ENCODE peak calls at places on chromosomes 4 and X, in five cellular contexts. D, X, O, H and Z are unnamed samples.

GRCh38 chr4:89836031-89836777 is 757 bp downstream of the SNCA start:
- DNase-seq in D (no peak), X (peak; percentile 24), O (no peak), H (peak; percentile 75), Z (peak; percentile 23)

GRCh38 chr4:16897991-16898827 is at the start of gene LDB2:
- DNase-seq in D (peak; percentile 83), X (no peak), O (peak; percentile 90), H (peak; percentile 38), Z (no peak)

GRCh38 chr4:141851246-141851891 is 215.0 kb downstream of the IL15 start:
- DNase-seq in D (no peak), X (no peak), O (no peak), H (no peak), Z (no peak)

GRCh38 chr4:2817701-2818350 is 24.9 kb downstream of the SH3BP2 start:
- DNase-seq in D (no peak), X (peak; percentile 86), O (no peak), H (peak; percentile 91), Z (peak; percentile 75)

GRCh38 chr4:108172231-108172779 is 3.6 kb upstream of the LEF1 start:
- DNase-seq in D (no peak), X (peak; percentile 72), O (no peak), H (peak; percentile 86), Z (peak; percentile 71)

GRCh38 chr4:85147481-85148076 is 181.1 kb upstream of the WDFY3 start:
- DNase-seq in D (peak; percentile 28), X (peak; percentile 31), O (no peak), H (no peak), Z (peak; percentile 52)

GRCh38 chr4:145840162-145840768 is 98.4 kb downstream of the ZNF827 start:
- DNase-seq in D (no peak), X (peak; percentile 37), O (no peak), H (no peak), Z (peak; percentile 55)

GRCh38 chr4:24519649-24520048 is 64.7 kb downstream of the DHX15 start:
- DNase-seq in D (no peak), X (no peak), O (no peak), H (no peak), Z (no peak)

DNA sequence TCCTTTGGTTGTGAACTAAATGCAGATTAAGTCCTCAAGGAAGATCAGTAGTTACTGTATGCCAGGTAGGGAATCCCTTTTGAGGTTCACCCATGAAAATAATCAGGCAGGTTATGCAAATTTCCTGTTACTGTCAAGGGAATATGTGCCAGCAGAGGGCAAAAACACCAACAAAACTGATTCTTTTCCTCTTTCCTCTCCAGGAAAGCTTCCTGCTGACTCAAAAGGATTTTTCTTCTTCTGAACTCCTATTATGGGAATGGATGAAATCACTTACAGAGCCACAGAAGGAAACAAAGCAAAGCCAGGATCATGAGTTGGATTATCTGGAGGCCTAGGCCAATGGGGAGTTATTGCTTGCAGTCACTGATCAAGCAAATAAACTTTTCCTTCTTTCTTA is 49.8 kb downstream of the TMPRSS11F start:
- DNase-seq in D (no peak), X (no peak), O (no peak), H (no peak), Z (no peak)
- TF ChIP-seq CTCF in D (no peak), X (no peak), O (no peak), H (no peak), Z (no peak)

DNA sequence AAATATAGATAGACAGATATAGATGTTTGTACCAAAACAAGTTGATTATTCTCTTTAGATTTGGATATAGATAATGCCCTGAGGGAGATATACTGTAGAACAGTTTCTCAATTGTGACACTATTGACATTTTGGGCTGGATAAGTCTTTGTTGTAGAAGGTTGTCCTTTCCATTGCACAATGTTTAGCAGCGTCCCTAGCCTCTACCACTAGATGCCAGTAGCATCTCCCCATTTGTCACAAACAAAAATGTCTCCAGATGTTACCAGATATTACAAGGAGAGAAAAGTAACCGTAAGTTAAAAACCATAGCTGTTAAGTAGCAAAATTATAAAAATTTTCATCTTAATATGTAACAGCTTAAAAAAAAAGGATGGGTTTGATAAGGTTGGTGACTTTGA is 2595.3 kb downstream of the ARAP2 start:
- DNase-seq in D (peak; percentile 14), X (no peak), O (no peak), H (no peak), Z (no peak)
- TF ChIP-seq CTCF in D (peak; percentile 94), X (no peak), O (no peak), H (no peak), Z (no peak)

GRCh38 chr4:174423257-174423944 is 98.9 kb downstream of the HPGD start:
- DNase-seq in D (peak; percentile 7), X (no peak), O (peak; percentile 90), H (no peak), Z (no peak)
- TF ChIP-seq CTCF in D (no peak), X (no peak), O (no peak), H (no peak), Z (no peak)

GRCh38 chr4:157291071-157291470 is 70.5 kb downstream of the GRIA2 start:
- DNase-seq in D (no peak), X (no peak), O (no peak), H (no peak), Z (no peak)
- TF ChIP-seq CTCF in D (peak; percentile 19), X (no peak), O (no peak), H (no peak), Z (no peak)

GRCh38 chr4:23130845-23131244 is 438.1 kb downstream of the GBA3 start:
- DNase-seq in D (no peak), X (no peak), O (no peak), H (no peak), Z (no peak)

GRCh38 chr4:23135792-23136645 is 443.3 kb downstream of the GBA3 start:
- DNase-seq in D (no peak), X (peak; percentile 16), O (no peak), H (no peak), Z (peak; percentile 22)
- TF ChIP-seq CTCF in D (peak; percentile 50), X (peak; percentile 73), O (no peak), H (peak; percentile 47), Z (peak; percentile 59)

DNA sequence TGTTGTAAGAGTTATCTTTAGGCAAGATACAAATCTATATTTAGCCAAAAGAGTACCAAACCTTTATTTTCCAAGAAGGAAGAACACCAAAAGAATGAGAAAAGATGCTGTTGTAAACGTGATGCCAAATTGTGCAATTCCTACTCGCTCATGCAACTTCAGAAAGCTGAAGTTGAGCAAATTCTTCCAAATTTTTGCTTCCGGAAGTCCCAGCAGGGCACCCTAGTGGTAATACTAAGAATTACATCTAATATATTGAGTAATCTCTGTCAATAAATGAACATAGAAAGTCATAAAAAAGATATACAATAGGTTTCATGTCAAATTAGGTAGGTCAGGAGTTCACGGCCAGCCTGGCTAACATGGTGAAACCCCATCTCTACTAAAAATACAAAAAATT is 36.0 kb upstream of the SMARCAD1 start:
- DNase-seq in D (no peak), X (no peak), O (no peak), H (no peak), Z (no peak)
- TF ChIP-seq CTCF in D (peak; percentile 26), X (no peak), O (no peak), H (no peak), Z (no peak)

GRCh38 chr4:133084421-133084820 is 64.7 kb upstream of the PCDH10 start:
- DNase-seq in D (no peak), X (no peak), O (no peak), H (no peak), Z (no peak)

GRCh38 chr4:133081246-133081645 is 67.8 kb upstream of the PCDH10 start:
- DNase-seq in D (no peak), X (no peak), O (no peak), H (no peak), Z (no peak)
- TF ChIP-seq CTCF in D (no peak), X (no peak), O (no peak), H (no peak), Z (no peak)

GRCh38 chr4:127782275-127783025 is at the start of gene HSPA4L:
- DNase-seq in D (no peak), X (peak; percentile 67), O (peak; percentile 91), H (peak; percentile 47), Z (peak; percentile 65)

GRCh38 chr4:127781303-127782024 is 658 bp upstream of the HSPA4L start:
- DNase-seq in D (no peak), X (no peak), O (peak; percentile 89), H (peak; percentile 91), Z (peak; percentile 10)

GRCh38 chr4:127783026-127783769 is 1.1 kb downstream of the HSPA4L start:
- DNase-seq in D (no peak), X (peak; percentile 50), O (peak; percentile 93), H (no peak), Z (no peak)

GRCh38 chr4:127780598-127780997 is 1.5 kb upstream of the HSPA4L start:
- DNase-seq in D (no peak), X (no peak), O (no peak), H (peak; percentile 46), Z (no peak)

DNA sequence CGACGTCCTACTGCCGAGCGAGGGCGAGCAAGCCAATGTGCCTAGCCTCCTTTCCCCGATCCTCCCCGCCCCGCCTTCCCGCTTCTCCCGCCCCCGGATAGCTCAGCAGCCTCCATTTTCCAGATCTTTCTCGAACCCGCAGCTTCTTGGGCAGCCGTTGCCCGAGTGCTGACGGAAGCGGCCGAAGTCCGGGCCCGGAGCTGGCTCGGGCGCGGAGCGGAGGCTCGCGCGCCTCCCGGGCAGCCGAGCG is 172 bp upstream of the HSPA4L start:
- DNase-seq in D (peak; percentile 18), X (peak; percentile 95), O (peak; percentile 94), H (peak; percentile 96), Z (peak; percentile 95)
- TF ChIP-seq CTCF in D (no peak), X (no peak), O (no peak), H (no peak), Z (no peak)

GRCh38 chr4:183098080-183098722 is 856 bp upstream of the WWC2 start:
- DNase-seq in D (no peak), X (peak; percentile 69), O (peak; percentile 93), H (peak; percentile 95), Z (peak; percentile 60)
- TF ChIP-seq CTCF in D (no peak), X (no peak), O (no peak), H (peak; percentile 34), Z (no peak)

GRCh38 chrX:16838202-16839066 is 31.7 kb downstream of the RBBP7 start:
- DNase-seq in D (peak; percentile 55), X (no peak), O (no peak), H (no peak), Z (no peak)

GRCh38 chrX:16839852-16840460 is 30.2 kb downstream of the RBBP7 start:
- DNase-seq in D (no peak), X (no peak), O (no peak), H (no peak), Z (no peak)

GRCh38 chrX:16839224-16839851 is 30.8 kb downstream of the RBBP7 start:
- DNase-seq in D (no peak), X (no peak), O (no peak), H (no peak), Z (no peak)

GRCh38 chrX:16834811-16835210 is 35.4 kb downstream of the RBBP7 start:
- DNase-seq in D (no peak), X (no peak), O (no peak), H (no peak), Z (no peak)

DNA sequence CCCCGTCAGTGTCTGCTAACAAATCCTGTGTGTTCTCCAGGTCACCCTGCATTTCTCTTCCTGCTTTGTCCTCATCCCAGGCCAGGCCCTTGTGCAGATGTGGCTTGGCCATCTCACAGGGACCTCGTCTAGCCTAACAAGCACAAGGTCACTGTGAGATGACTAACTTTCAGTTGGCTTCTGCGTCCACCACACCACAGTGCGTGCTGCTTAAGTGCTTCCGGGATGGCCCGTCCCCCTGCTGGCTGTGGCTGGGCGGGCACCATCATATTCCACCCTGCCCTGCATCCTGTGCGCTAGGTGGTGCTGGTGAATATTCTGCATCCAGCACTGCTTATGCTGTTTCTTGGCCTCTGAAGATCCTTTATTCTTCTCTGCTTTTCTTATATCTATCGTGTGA is 33.8 kb downstream of the RBBP7 start:
- DNase-seq in D (no peak), X (no peak), O (no peak), H (peak; percentile 34), Z (peak; percentile 12)
- TF ChIP-seq CTCF in D (peak; percentile 61), X (no peak), O (no peak), H (peak; percentile 38), Z (peak; percentile 38)